ENCODE peak calls at places on chromosomes 5 and 9, in five cellular contexts. B is posterior cingulate gyrus, T is H1, V is T-cell, E is substantia nigra. J is an unnamed sample.

GRCh38 chr9:129178579-129178909 is 483 bp upstream of the IER5L start:
- DNase-seq in B (no peak), E (no peak), V (no peak), T (no peak), J (no peak)

GRCh38 chr5:154268073-154268472 is 77.5 kb downstream of the GALNT10 start:
- DNase-seq in T (no peak), V (no peak), B (no peak), E (no peak), J (no peak)

GRCh38 chr5:446864-447263 is 3.9 kb downstream of the EXOC3 start:
- DNase-seq in B (no peak), V (no peak), E (no peak), T (no peak), J (no peak)

GRCh38 chr5:43121565-43122484 is 1.1 kb downstream of the ZNF131 start:
- DNase-seq in T (no peak), B (no peak), E (peak; percentile 23), V (no peak), J (peak; percentile 74)

GRCh38 chr5:121867403-121867802 is 15.7 kb downstream of the FTMT start:
- DNase-seq in T (no peak), B (no peak), E (no peak), V (no peak), J (no peak)

GRCh38 chr9:36637491-36638270 is 65.0 kb downstream of the MELK start:
- DNase-seq in E (no peak), B (no peak), V (no peak), T (no peak), J (no peak)

GRCh38 chr9:138117101-138117750 is 239.6 kb downstream of the CACNA1B start:
- DNase-seq in T (no peak), V (no peak), B (no peak), E (no peak), J (no peak)

GRCh38 chr9:129451089-129451656 is 169.7 kb downstream of the C9orf50 start:
- DNase-seq in T (no peak), B (no peak), V (no peak), E (no peak), J (no peak)

GRCh38 chr5:83931969-83932368 is 211.3 kb upstream of the HAPLN1 start:
- DNase-seq in E (no peak), B (no peak), V (no peak), T (no peak), J (no peak)

GRCh38 chr5:145990077-145990653 is 53.8 kb downstream of the SH3RF2 start:
- DNase-seq in B (no peak), T (no peak), E (no peak), V (no peak), J (no peak)

J was measured in KG1.